ENCODE peak calls at places on chromosomes 1 and 21, in seven cellular contexts. M, C, K, U, Z, Y and W are unnamed samples.

GRCh38 chr1:28971980-28972771 is 57.8 kb downstream of the EPB41 start:
- DNase-seq in U (no peak), C (peak), M (no peak), Y (peak), Z (peak), K (no peak), W (no peak)

GRCh38 chr21:36397606-36398005 is 12.4 kb downstream of the CHAF1B start:
- DNase-seq in K (no peak), Z (peak), Y (no peak), C (no peak), M (no peak), U (no peak), W (no peak)

GRCh38 chr21:29075706-29076447 is 2.4 kb upstream of the CCT8 start:
- DNase-seq in M (no peak), K (no peak), U (no peak), Z (no peak), C (peak), Y (no peak), W (no peak)

GRCh38 chr1:205939690-205940330 is 3.4 kb downstream of the SLC26A9 start:
- DNase-seq in C (no peak), U (peak), Y (no peak), K (peak), Z (no peak), M (peak), W (peak)

GRCh38 chr21:23574932-23575331 is 2032.3 kb downstream of the MRPL39 start:
- DNase-seq in M (peak), Z (no peak), Y (no peak), K (no peak), C (no peak), U (no peak), W (peak)

GRCh38 chr1:3194760-3195479 is 125.9 kb downstream of the PRDM16 start:
- DNase-seq in C (no peak), U (no peak), Y (no peak), K (no peak), Z (peak), M (no peak), W (no peak)

GRCh38 chr1:214632091-214632490 is 29.1 kb downstream of the CENPF start:
- DNase-seq in C (no peak), M (no peak), U (no peak), Z (no peak), K (no peak), Y (no peak), W (no peak)

GRCh38 chr1:90850925-90851710 is 134.0 kb upstream of the BARHL2 start:
- DNase-seq in Y (peak), C (peak), Z (peak), M (peak), K (peak), U (no peak), W (peak)

GRCh38 chr1:91617242-91617837 is 116.7 kb downstream of the CDC7 start:
- DNase-seq in M (peak), U (no peak), Z (peak), K (peak), Y (no peak), C (no peak), W (peak)

GRCh38 chr1:24961961-24962861 is 32.1 kb upstream of the RUNX3 start:
- DNase-seq in Z (no peak), K (peak), C (no peak), M (no peak), U (no peak), Y (no peak), W (no peak)

GRCh38 chr1:45815667-45816458 is 12.5 kb downstream of the MAST2 start:
- DNase-seq in C (peak), K (no peak), U (no peak), Z (no peak), Y (peak), M (no peak), W (no peak)

GRCh38 chr1:98078586-98078985 is 157.8 kb upstream of the DPYD start:
- DNase-seq in U (no peak), Y (no peak), M (no peak), Z (no peak), K (no peak), C (peak), W (no peak)

GRCh38 chr1:115293899-115294298 is 44.1 kb downstream of the NGF start:
- DNase-seq in K (no peak), U (no peak), Z (no peak), M (no peak), C (no peak), Y (no peak), W (no peak)

GRCh38 chr21:21968810-21969588 is 970.8 kb downstream of the NCAM2 start:
- DNase-seq in Y (no peak), M (no peak), K (no peak), Z (peak), C (no peak), U (no peak), W (peak)

GRCh38 chr1:86137458-86137857 is 19.1 kb downstream of the COL24A1 start:
- DNase-seq in M (no peak), C (peak), U (no peak), K (no peak), Y (peak), Z (no peak), W (no peak)

GRCh38 chr1:182841368-182841988 is 2.3 kb downstream of the DHX9 start:
- DNase-seq in C (peak), Y (peak), U (no peak), M (no peak), K (no peak), Z (no peak), W (peak)

GRCh38 chr1:33004628-33005027 is 32.1 kb downstream of the AK2 start:
- DNase-seq in U (no peak), C (peak), Y (peak), M (no peak), K (no peak), Z (no peak), W (no peak)

GRCh38 chr1:115814685-115815398 is 26.1 kb downstream of the NHLH2 start:
- DNase-seq in Y (no peak), Z (no peak), U (no peak), K (no peak), M (no peak), C (no peak), W (no peak)

GRCh38 chr1:1928231-1929101 is 9.4 kb upstream of the TMEM52 start:
- DNase-seq in Z (no peak), Y (no peak), M (no peak), U (no peak), C (no peak), K (no peak), W (no peak)

GRCh38 chr1:27418326-27418761 is 25.9 kb downstream of the GPR3 start:
- DNase-seq in M (no peak), Y (peak), C (peak), Z (no peak), U (no peak), K (no peak), W (peak)

GRCh38 chr1:170253180-170253579 is 107.4 kb downstream of the NTMT2 start:
- DNase-seq in U (no peak), Y (no peak), M (no peak), K (no peak), Z (no peak), C (no peak), W (no peak)

GRCh38 chr1:107976431-107977215 is 11.6 kb upstream of the VAV3 start:
- DNase-seq in Z (no peak), C (no peak), K (no peak), M (no peak), U (no peak), Y (no peak), W (no peak)

GRCh38 chr1:15968172-15968571 is 7.7 kb downstream of the ZBTB17 start:
- DNase-seq in M (no peak), K (no peak), U (no peak), Z (no peak), Y (no peak), C (no peak), W (no peak)

GRCh38 chr1:211068976-211069375 is 65.0 kb downstream of the KCNH1 start:
- DNase-seq in C (no peak), K (no peak), Z (no peak), U (no peak), Y (no peak), M (peak), W (peak)

GRCh38 chr1:50822035-50822776 is 137.9 kb downstream of the FAF1 start:
- DNase-seq in K (no peak), C (peak), Z (no peak), Y (no peak), M (no peak), U (no peak), W (no peak)

GRCh38 chr1:47630346-47630745 is 192.5 kb downstream of the FOXD2 start:
- DNase-seq in M (no peak), K (no peak), U (no peak), Z (no peak), Y (no peak), C (no peak), W (no peak)

GRCh38 chr1:236523704-236524141 is at the start of gene LGALS8:
- DNase-seq in Y (peak), C (peak), M (peak), U (peak), Z (peak), K (peak), W (peak)

GRCh38 chr1:42008264-42008663 is 89.5 kb upstream of the HIVEP3 start:
- DNase-seq in Y (no peak), C (no peak), Z (no peak), M (no peak), K (no peak), U (no peak), W (no peak)

GRCh38 chr1:154497026-154497806 is 4.8 kb upstream of the TDRD10 start:
- DNase-seq in C (no peak), M (no peak), U (no peak), Y (peak), Z (no peak), K (no peak), W (peak)

GRCh38 chr1:244751271-244751895 is 84.1 kb upstream of the COX20 start:
- DNase-seq in U (no peak), K (no peak), C (no peak), Y (no peak), M (no peak), Z (no peak), W (no peak)

GRCh38 chr1:67137307-67137753 is 2.6 kb upstream of the C1orf141 start:
- DNase-seq in Y (no peak), C (no peak), M (no peak), U (no peak), Z (no peak), K (no peak), W (no peak)

GRCh38 chr1:53349369-53349705 is 21.5 kb upstream of the LRP8 start:
- DNase-seq in Z (no peak), M (peak), K (peak), C (no peak), U (no peak), Y (no peak), W (no peak)

GRCh38 chr1:35657851-35658250 is 16.5 kb upstream of the PSMB2 start:
- DNase-seq in Z (no peak), M (no peak), C (no peak), K (no peak), U (no peak), Y (no peak), W (no peak)

GRCh38 chr1:8349961-8350360 is 32.0 kb downstream of the SLC45A1 start:
- DNase-seq in Y (no peak), K (peak), Z (no peak), U (no peak), C (no peak), M (no peak), W (no peak)

GRCh38 chr1:55326496-55326895 is 111.3 kb upstream of the USP24 start:
- DNase-seq in U (no peak), M (no peak), Z (no peak), Y (peak), C (peak), K (no peak), W (no peak)

GRCh38 chr1:8822383-8823294 is 5.2 kb upstream of the RERE start:
- DNase-seq in C (peak), Z (no peak), U (no peak), Y (peak), K (no peak), M (no peak), W (peak)

GRCh38 chr1:224116131-224116530 is 2.2 kb downstream of the FBXO28 start:
- DNase-seq in Y (peak), M (no peak), U (no peak), K (no peak), Z (no peak), C (peak), W (peak)

GRCh38 chr1:188402986-188403385 is 1574.2 kb downstream of the PLA2G4A start:
- DNase-seq in Z (no peak), M (no peak), K (no peak), Y (no peak), U (no peak), C (no peak), W (no peak)
- H4K8ac ChIP-seq in Z (no peak), M (no peak), K (no peak), Y (no peak), U (no peak), C (no peak), W (no peak)

GRCh38 chr1:44240802-44241671 is 27.8 kb downstream of the DMAP1 start:
- DNase-seq in Z (no peak), M (no peak), K (no peak), Y (no peak), C (no peak), U (no peak), W (peak)

GRCh38 chr1:44238651-44239050 is 25.4 kb downstream of the DMAP1 start:
- DNase-seq in Y (no peak), M (no peak), K (no peak), C (no peak), U (no peak), Z (no peak), W (no peak)

GRCh38 chr1:44239337-44239960 is 26.2 kb downstream of the DMAP1 start:
- DNase-seq in Z (no peak), C (peak), K (peak), Y (peak), M (peak), U (peak), W (peak)

GRCh38 chr1:44237721-44238457 is 24.6 kb downstream of the DMAP1 start:
- DNase-seq in U (peak), C (peak), K (peak), Y (peak), M (peak), Z (no peak), W (peak)

GRCh38 chr1:44239961-44240371 is 26.7 kb downstream of the DMAP1 start:
- DNase-seq in M (no peak), Z (no peak), Y (peak), K (no peak), U (no peak), C (no peak), W (no peak)
- H4K8ac ChIP-seq in M (no peak), Z (no peak), Y (peak), K (no peak), U (no peak), C (peak), W (no peak)

DNA sequence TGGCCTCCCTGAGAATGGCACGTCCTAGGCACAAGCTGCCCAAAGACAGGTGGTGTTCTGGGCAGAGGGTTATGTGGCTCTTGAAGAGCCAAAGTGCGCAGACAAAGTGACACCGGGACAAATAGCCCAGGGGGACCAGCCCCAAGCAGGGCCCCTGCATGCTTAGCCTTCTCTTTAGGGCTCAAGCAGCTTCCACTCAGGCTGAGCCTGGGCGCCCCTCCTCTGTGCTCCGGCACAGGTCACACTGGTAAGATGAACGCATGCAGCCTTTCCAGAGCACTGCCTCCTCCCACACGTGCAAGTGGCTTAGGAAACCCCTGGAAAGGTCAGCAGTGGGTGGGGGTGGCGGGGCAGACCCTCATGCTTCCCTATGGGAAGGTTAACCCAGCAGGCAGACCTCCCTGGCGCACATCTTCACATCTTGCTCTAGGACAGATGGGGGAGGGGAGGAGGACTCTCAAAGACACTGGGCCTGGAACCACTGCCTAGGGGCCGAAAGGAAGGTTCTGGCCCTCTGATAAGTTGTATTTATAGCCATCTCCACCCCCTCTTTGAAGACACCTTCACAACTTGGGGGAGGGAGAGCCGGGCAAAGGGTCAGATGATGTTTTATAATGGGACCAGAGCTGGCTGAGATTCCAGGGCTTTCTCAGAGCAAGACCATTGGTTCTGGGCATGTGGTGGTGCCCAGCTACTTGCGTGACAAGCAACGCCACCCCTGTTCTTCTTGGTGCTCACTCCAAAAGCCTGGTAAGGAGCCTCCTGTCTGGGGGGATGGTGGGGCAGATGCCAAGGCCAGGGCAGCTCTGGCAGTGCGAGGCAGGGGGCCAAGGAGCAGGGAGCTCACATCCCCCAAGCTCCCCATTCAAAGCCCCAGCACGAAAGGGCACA is 5.5 kb downstream of the KLHL21 start:
- DNase-seq in Z (no peak), M (no peak), C (no peak), U (no peak), K (no peak), Y (no peak), W (no peak)
- H4K8ac ChIP-seq in Z (no peak), M (no peak), C (no peak), U (no peak), K (no peak), Y (no peak), W (no peak)

GRCh38 chr1:202184750-202185460 is 8.7 kb upstream of the LGR6 start:
- DNase-seq in Y (peak), K (peak), C (peak), M (peak), U (peak), Z (peak), W (peak)

GRCh38 chr1:202187040-202187671 is 6.4 kb upstream of the LGR6 start:
- DNase-seq in Y (no peak), Z (no peak), M (no peak), U (no peak), K (no peak), C (no peak), W (no peak)

GRCh38 chr1:202187697-202188407 is 5.7 kb upstream of the LGR6 start:
- DNase-seq in Z (no peak), C (no peak), M (no peak), Y (no peak), K (no peak), U (no peak), W (no peak)

GRCh38 chr1:202189012-202189790 is 4.4 kb upstream of the LGR6 start:
- DNase-seq in K (peak), U (peak), Y (peak), C (peak), M (peak), Z (peak), W (peak)

DNA sequence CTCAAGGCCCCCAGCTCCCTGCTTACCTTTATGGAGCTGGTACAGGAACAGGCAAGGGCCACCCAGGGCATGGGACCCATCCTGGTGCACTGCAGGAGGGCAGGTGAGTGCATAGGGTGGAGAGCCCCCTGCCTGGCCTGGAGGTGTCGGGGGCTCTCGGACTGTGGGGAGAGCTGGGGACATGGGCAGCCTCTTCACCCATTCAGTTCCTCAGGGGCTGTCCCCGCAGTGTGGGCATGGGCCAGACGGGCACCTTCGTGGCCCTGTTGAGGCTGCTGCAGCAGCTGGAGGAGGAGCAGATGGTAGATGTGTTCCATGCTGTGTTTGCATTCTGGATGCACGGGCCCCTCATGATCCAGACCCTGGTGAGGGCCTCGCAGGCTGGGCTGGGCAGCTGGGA is 7.3 kb upstream of the LGR6 start:
- DNase-seq in Y (no peak), Z (no peak), C (no peak), U (no peak), K (no peak), M (no peak), W (no peak)
- H4K8ac ChIP-seq in Y (no peak), Z (no peak), C (no peak), U (no peak), K (no peak), M (no peak), W (no peak)

GRCh38 chr1:235205687-235206086 is 44.6 kb upstream of the RBM34 start:
- DNase-seq in U (no peak), Y (no peak), Z (no peak), C (no peak), K (no peak), M (no peak), W (no peak)
- H4K8ac ChIP-seq in U (no peak), Y (no peak), Z (no peak), C (no peak), K (no peak), M (no peak), W (no peak)

DNA sequence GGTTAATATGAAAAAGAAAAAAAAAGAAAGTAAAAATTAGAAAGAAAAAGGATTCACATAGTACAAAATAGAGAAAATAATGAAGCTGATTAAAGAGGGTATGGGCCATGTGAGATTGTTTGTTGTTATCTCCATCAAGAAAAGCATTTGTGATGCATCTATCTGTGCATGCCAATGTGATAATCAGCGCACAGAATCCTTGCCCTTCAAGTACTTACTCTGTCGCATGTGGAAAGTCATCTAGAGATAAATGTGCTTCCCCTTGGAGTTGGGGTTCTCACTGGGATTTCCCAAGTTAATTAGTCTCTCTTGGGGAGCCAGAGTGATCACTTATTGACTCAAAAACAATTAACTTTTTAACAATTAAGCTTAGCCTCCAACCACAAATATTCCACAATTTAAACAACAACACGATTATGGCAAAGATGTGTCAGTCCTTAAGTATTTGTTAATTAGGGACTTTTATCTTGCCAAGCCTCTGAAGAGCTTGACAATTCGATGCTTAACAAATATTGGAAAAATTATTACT is 17.4 kb downstream of the RHOU start:
- DNase-seq in M (no peak), Y (no peak), C (no peak), U (no peak), Z (peak), K (no peak), W (no peak)
- H4K8ac ChIP-seq in M (no peak), Y (no peak), C (no peak), U (no peak), Z (no peak), K (no peak), W (no peak)

GRCh38 chr1:232192781-232193450 is 437.0 kb downstream of the SIPA1L2 start:
- DNase-seq in K (no peak), M (no peak), Z (no peak), Y (peak), C (peak), U (no peak), W (no peak)
- H4K8ac ChIP-seq in K (no peak), M (no peak), Z (no peak), Y (no peak), C (no peak), U (no peak), W (no peak)

GRCh38 chr1:58183286-58183685 is 363.2 kb downstream of the OMA1 start:
- DNase-seq in C (no peak), M (no peak), K (no peak), Z (no peak), U (no peak), Y (no peak), W (no peak)
- H4K8ac ChIP-seq in C (no peak), M (no peak), K (no peak), Z (no peak), U (no peak), Y (no peak), W (no peak)